ENCODE peak calls at places on chromosomes 2 and 18, in five cellular contexts. One of them, this sample, is unnamed.

GRCh38 chr18:48894266-48894600 is 56.5 kb downstream of the SMAD7 start:
- DNase-seq in HCT116: no peak
- DNase-seq in cardiac fibroblast: no peak
- DNase-seq in lower lobe of right lung: no peak
- DNase-seq in dorsolateral prefrontal cortex: no peak
- DNase-seq in this sample: no peak

GRCh38 chr18:48428494-48429177 is 19.5 kb upstream of the ZBTB7C start:
- DNase-seq in lower lobe of right lung: no peak
- DNase-seq in HCT116: no peak
- DNase-seq in dorsolateral prefrontal cortex: no peak
- DNase-seq in cardiac fibroblast: no peak
- DNase-seq in this sample: no peak

GRCh38 chr18:26863921-26864497 is 1.5 kb downstream of the AQP4 start:
- DNase-seq in lower lobe of right lung: no peak
- DNase-seq in HCT116: no peak
- DNase-seq in dorsolateral prefrontal cortex: peak; percentile 50
- DNase-seq in cardiac fibroblast: no peak
- DNase-seq in this sample: no peak

GRCh38 chr2:584863-585823 is 92.1 kb downstream of the TMEM18 start:
- DNase-seq in HCT116: no peak
- DNase-seq in lower lobe of right lung: no peak
- DNase-seq in cardiac fibroblast: no peak
- DNase-seq in dorsolateral prefrontal cortex: no peak
- DNase-seq in this sample: no peak

GRCh38 chr2:160256511-160256910 is 56.4 kb upstream of the ITGB6 start:
- DNase-seq in dorsolateral prefrontal cortex: no peak
- DNase-seq in lower lobe of right lung: no peak
- DNase-seq in cardiac fibroblast: no peak
- DNase-seq in HCT116: no peak
- DNase-seq in this sample: no peak

GRCh38 chr18:22385718-22386117 is 32.0 kb downstream of the CTAGE1 start:
- DNase-seq in HCT116: no peak
- DNase-seq in dorsolateral prefrontal cortex: no peak
- DNase-seq in cardiac fibroblast: peak; percentile 91
- DNase-seq in lower lobe of right lung: no peak
- DNase-seq in this sample: no peak

GRCh38 chr2:210443527-210443926 is 33.0 kb downstream of the LANCL1 start:
- DNase-seq in HCT116: no peak
- DNase-seq in lower lobe of right lung: no peak
- DNase-seq in cardiac fibroblast: no peak
- DNase-seq in dorsolateral prefrontal cortex: no peak
- DNase-seq in this sample: no peak

GRCh38 chr2:239125726-239126675 is 274.8 kb downstream of the HDAC4 start:
- DNase-seq in dorsolateral prefrontal cortex: no peak
- DNase-seq in lower lobe of right lung: no peak
- DNase-seq in HCT116: no peak
- DNase-seq in cardiac fibroblast: no peak
- DNase-seq in this sample: no peak

GRCh38 chr2:55861733-55862132 is 61.8 kb downstream of the EFEMP1 start:
- DNase-seq in cardiac fibroblast: peak; percentile 66
- DNase-seq in dorsolateral prefrontal cortex: no peak
- DNase-seq in lower lobe of right lung: no peak
- DNase-seq in HCT116: no peak
- DNase-seq in this sample: no peak

GRCh38 chr18:8140841-8141501 is 468.3 kb upstream of the RAB12 start:
- DNase-seq in HCT116: no peak
- DNase-seq in dorsolateral prefrontal cortex: no peak
- DNase-seq in cardiac fibroblast: peak; percentile 94
- DNase-seq in lower lobe of right lung: no peak
- DNase-seq in this sample: no peak

GRCh38 chr2:23859234-23859633 is 67.7 kb downstream of the ATAD2B start:
- DNase-seq in cardiac fibroblast: no peak
- DNase-seq in HCT116: no peak
- DNase-seq in dorsolateral prefrontal cortex: no peak
- DNase-seq in lower lobe of right lung: no peak
- DNase-seq in this sample: no peak

GRCh38 chr2:14903709-14904374 is 271.3 kb downstream of the LRATD1 start:
- DNase-seq in cardiac fibroblast: peak; percentile 1
- DNase-seq in lower lobe of right lung: peak; percentile 47
- DNase-seq in dorsolateral prefrontal cortex: no peak
- DNase-seq in HCT116: peak; percentile 39
- DNase-seq in this sample: no peak

GRCh38 chr2:107984667-107985066 is 1.7 kb upstream of the SLC5A7 start:
- DNase-seq in lower lobe of right lung: no peak
- DNase-seq in HCT116: no peak
- DNase-seq in cardiac fibroblast: no peak
- DNase-seq in dorsolateral prefrontal cortex: no peak
- DNase-seq in this sample: no peak

GRCh38 chr2:149033716-149034115 is 4.8 kb upstream of the LYPD6B start:
- DNase-seq in dorsolateral prefrontal cortex: no peak
- DNase-seq in lower lobe of right lung: no peak
- DNase-seq in HCT116: no peak
- DNase-seq in cardiac fibroblast: no peak
- DNase-seq in this sample: no peak

GRCh38 chr18:32048507-32049091 is 30.0 kb downstream of the RNF125 start:
- DNase-seq in dorsolateral prefrontal cortex: no peak
- DNase-seq in lower lobe of right lung: peak; percentile 49
- DNase-seq in cardiac fibroblast: peak; percentile 88
- DNase-seq in HCT116: no peak
- DNase-seq in this sample: no peak

GRCh38 chr2:108640731-108641130 is 78.6 kb upstream of the RANBP2 start:
- DNase-seq in dorsolateral prefrontal cortex: no peak
- DNase-seq in lower lobe of right lung: no peak
- DNase-seq in HCT116: no peak
- DNase-seq in cardiac fibroblast: peak; percentile 95
- DNase-seq in this sample: no peak

GRCh38 chr18:54269924-54270844 is 867 bp downstream of the POLI start:
- DNase-seq in dorsolateral prefrontal cortex: peak; percentile 39
- DNase-seq in cardiac fibroblast: peak; percentile 59
- DNase-seq in lower lobe of right lung: no peak
- DNase-seq in HCT116: peak; percentile 68
- DNase-seq in this sample: no peak

GRCh38 chr2:233668605-233669260 is 3.0 kb upstream of the UGT1A9 start:
- DNase-seq in HCT116: no peak
- DNase-seq in dorsolateral prefrontal cortex: no peak
- DNase-seq in cardiac fibroblast: no peak
- DNase-seq in lower lobe of right lung: no peak
- DNase-seq in this sample: no peak

GRCh38 chr2:26471278-26471677 is 6.6 kb downstream of the OTOF start:
- DNase-seq in cardiac fibroblast: no peak
- DNase-seq in HCT116: no peak
- DNase-seq in lower lobe of right lung: no peak
- DNase-seq in dorsolateral prefrontal cortex: no peak
- DNase-seq in this sample: no peak

GRCh38 chr2:66901344-66901743 is 466.4 kb downstream of the MEIS1 start:
- DNase-seq in dorsolateral prefrontal cortex: no peak
- DNase-seq in lower lobe of right lung: no peak
- DNase-seq in HCT116: no peak
- DNase-seq in cardiac fibroblast: peak; percentile 40
- DNase-seq in this sample: no peak

DNA sequence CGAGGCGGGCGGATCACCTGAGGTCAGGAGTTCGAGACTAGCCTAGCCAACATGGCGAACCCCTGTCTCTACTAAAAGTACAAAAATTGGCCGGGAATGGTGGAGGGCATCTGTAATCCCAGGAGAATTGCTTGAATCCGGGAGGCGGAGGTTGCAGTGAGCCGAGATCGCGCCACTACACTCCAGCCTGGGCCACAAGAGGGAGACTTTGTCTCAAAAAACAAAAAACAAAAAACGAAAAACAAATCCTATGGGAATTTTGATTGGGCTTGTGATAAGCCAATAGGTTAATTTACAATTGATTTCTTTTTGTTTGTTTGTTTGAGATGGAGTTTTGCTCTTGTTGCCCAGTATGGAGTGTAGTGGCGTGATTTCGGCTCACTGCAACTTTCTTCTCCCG is 24.2 kb upstream of the TOGARAM2 start:
- DNase-seq in cardiac fibroblast: peak; percentile 49
- DNase-seq in dorsolateral prefrontal cortex: no peak
- DNase-seq in HCT116: peak; percentile 44
- DNase-seq in lower lobe of right lung: no peak
- DNase-seq in this sample: no peak
- TF ChIP-seq CTCF in cardiac fibroblast: peak; percentile 29
- TF ChIP-seq CTCF in dorsolateral prefrontal cortex: no peak
- TF ChIP-seq CTCF in HCT116: peak; percentile 63
- TF ChIP-seq CTCF in lower lobe of right lung: peak; percentile 60
- TF ChIP-seq CTCF in this sample: peak; percentile 30

DNA sequence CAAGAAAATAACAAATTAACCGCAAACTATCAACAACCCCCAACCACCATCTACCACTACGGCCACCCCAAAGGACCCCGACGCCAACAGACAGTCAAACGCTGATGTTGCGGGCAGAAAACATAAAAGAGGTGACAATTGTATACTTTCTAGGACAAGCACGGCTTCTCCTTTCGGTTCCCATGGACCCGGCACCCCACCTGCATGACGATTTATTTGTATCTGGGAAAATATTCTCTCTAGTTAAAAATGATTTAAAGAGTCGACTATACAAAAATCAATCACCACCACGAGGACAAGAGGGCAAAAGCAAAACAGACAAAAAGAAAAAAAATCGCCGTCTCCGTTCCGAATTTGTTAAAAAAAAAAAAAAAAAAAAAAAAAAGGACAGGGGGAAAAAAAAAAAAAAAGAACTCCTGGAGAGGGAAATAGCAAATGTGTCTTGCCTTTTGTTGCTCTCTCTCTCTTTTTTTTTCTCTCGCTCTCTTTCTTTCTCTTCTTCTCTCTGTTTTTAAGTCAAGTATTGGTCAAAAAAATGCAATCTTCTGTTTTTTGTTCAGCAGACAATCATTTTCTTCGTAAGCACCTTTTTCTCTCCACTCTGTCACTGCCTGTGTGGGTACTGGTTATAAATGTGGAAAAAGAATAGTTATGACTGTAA is 3.6 kb downstream of the SIX3 start:
- DNase-seq in HCT116: no peak
- DNase-seq in dorsolateral prefrontal cortex: no peak
- DNase-seq in lower lobe of right lung: no peak
- DNase-seq in cardiac fibroblast: no peak
- DNase-seq in this sample: no peak
- H3K4me3 ChIP-seq in HCT116: no peak overlapping the region
- H3K4me3 ChIP-seq in dorsolateral prefrontal cortex: no peak overlapping the region
- H3K4me3 ChIP-seq in lower lobe of right lung: no peak overlapping the region
- H3K4me3 ChIP-seq in cardiac fibroblast: no peak overlapping the region
- H3K4me3 ChIP-seq in this sample: no peak overlapping the region

GRCh38 chr2:64966017-64966416 is 23.2 kb upstream of the SLC1A4 start:
- DNase-seq in lower lobe of right lung: no peak
- DNase-seq in cardiac fibroblast: no peak
- DNase-seq in HCT116: no peak
- DNase-seq in dorsolateral prefrontal cortex: no peak
- DNase-seq in this sample: no peak

GRCh38 chr2:64960819-64961218 is 28.4 kb upstream of the SLC1A4 start:
- DNase-seq in dorsolateral prefrontal cortex: no peak
- DNase-seq in lower lobe of right lung: no peak
- DNase-seq in cardiac fibroblast: no peak
- DNase-seq in HCT116: no peak
- DNase-seq in this sample: no peak

GRCh38 chr2:64966839-64967238 is 22.4 kb upstream of the SLC1A4 start:
- DNase-seq in lower lobe of right lung: no peak
- DNase-seq in cardiac fibroblast: no peak
- DNase-seq in dorsolateral prefrontal cortex: no peak
- DNase-seq in HCT116: no peak
- DNase-seq in this sample: peak; percentile 23

GRCh38 chr2:64958556-64958955 is 30.6 kb upstream of the SLC1A4 start:
- DNase-seq in HCT116: no peak
- DNase-seq in cardiac fibroblast: no peak
- DNase-seq in dorsolateral prefrontal cortex: no peak
- DNase-seq in lower lobe of right lung: no peak
- DNase-seq in this sample: no peak

GRCh38 chr2:64963719-64964118 is 25.5 kb upstream of the SLC1A4 start:
- DNase-seq in dorsolateral prefrontal cortex: no peak
- DNase-seq in cardiac fibroblast: no peak
- DNase-seq in HCT116: no peak
- DNase-seq in lower lobe of right lung: no peak
- DNase-seq in this sample: no peak
- TF ChIP-seq CTCF in dorsolateral prefrontal cortex: no peak
- TF ChIP-seq CTCF in cardiac fibroblast: no peak
- TF ChIP-seq CTCF in HCT116: no peak
- TF ChIP-seq CTCF in lower lobe of right lung: no peak
- TF ChIP-seq CTCF in this sample: no peak

GRCh38 chr2:143906850-143907249 is 613.1 kb downstream of the ZEB2 start:
- DNase-seq in dorsolateral prefrontal cortex: no peak
- DNase-seq in cardiac fibroblast: no peak
- DNase-seq in lower lobe of right lung: no peak
- DNase-seq in HCT116: no peak
- DNase-seq in this sample: no peak
- H3K4me3 ChIP-seq in dorsolateral prefrontal cortex: no peak overlapping the region
- H3K4me3 ChIP-seq in cardiac fibroblast: no peak overlapping the region
- H3K4me3 ChIP-seq in lower lobe of right lung: no peak overlapping the region
- H3K4me3 ChIP-seq in HCT116: no peak overlapping the region
- H3K4me3 ChIP-seq in this sample: no peak overlapping the region

DNA sequence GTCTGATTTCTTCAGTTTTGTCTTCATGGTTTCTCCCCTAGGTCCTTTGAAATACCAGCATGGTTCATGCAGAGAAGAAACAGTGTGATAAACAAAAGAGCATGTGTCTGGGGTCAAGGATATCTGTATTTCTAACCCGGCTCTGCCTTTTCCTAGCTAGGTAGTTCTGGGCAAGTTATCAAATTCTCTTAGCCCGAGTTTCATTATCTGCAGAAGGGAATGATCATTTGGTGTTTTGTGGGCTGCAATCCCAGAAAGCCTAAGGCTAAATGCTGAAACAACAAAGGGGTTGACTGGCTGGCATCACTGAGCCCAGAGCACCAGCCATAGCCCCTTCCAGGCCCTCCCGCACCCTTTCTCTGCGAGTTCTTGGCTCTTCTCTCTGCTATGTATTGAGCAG is 51.7 kb upstream of the DAPL1 start:
- DNase-seq in lower lobe of right lung: no peak
- DNase-seq in cardiac fibroblast: no peak
- DNase-seq in dorsolateral prefrontal cortex: no peak
- DNase-seq in HCT116: no peak
- DNase-seq in this sample: no peak
- TF ChIP-seq CTCF in lower lobe of right lung: no peak
- TF ChIP-seq CTCF in cardiac fibroblast: no peak
- TF ChIP-seq CTCF in dorsolateral prefrontal cortex: no peak
- TF ChIP-seq CTCF in HCT116: no peak
- TF ChIP-seq CTCF in this sample: no peak

GRCh38 chr18:46051731-46052461 is 20.2 kb downstream of the PSTPIP2 start:
- DNase-seq in dorsolateral prefrontal cortex: no peak
- DNase-seq in cardiac fibroblast: peak; percentile 97
- DNase-seq in lower lobe of right lung: no peak
- DNase-seq in HCT116: no peak
- DNase-seq in this sample: peak; percentile 79
- H3K4me3 ChIP-seq in dorsolateral prefrontal cortex: no peak overlapping the region
- H3K4me3 ChIP-seq in cardiac fibroblast: no peak overlapping the region
- H3K4me3 ChIP-seq in lower lobe of right lung: no peak overlapping the region
- H3K4me3 ChIP-seq in HCT116: no peak overlapping the region
- H3K4me3 ChIP-seq in this sample: no peak overlapping the region